ENCODE peak calls at places on chromosomes 6 and 20, in six cellular contexts. E, C, H, N, P and Y are unnamed samples.

GRCh38 chr6:47769951-47770350 is 11.9 kb upstream of the OPN5 start:
- DNase-seq in H (no peak), N (no peak), P (no peak), E (no peak), C (no peak), Y (no peak)

GRCh38 chr6:158460602-158461092 is 99.2 kb upstream of the TMEM181 start:
- DNase-seq in E (no peak), P (no peak), H (no peak), N (peak; percentile 33), C (no peak), Y (no peak)

GRCh38 chr20:7094438-7094997 is 327.0 kb downstream of the BMP2 start:
- DNase-seq in H (no peak), N (peak; percentile 16), C (peak; percentile 21), E (peak; percentile 22), P (no peak), Y (peak; percentile 32)

GRCh38 chr6:166253277-166254229 is 54.6 kb downstream of the PRR18 start:
- DNase-seq in C (no peak), P (no peak), H (no peak), N (no peak), E (peak; percentile 66), Y (no peak)

GRCh38 chr6:136166815-136167214 is 83.3 kb downstream of the MTFR2 start:
- DNase-seq in H (no peak), E (no peak), P (no peak), N (no peak), C (no peak), Y (no peak)

GRCh38 chr6:7770111-7770510 is 44.2 kb downstream of the BMP6 start:
- DNase-seq in C (no peak), E (no peak), N (peak; percentile 9), H (no peak), P (no peak), Y (no peak)

GRCh38 chr6:149065658-149066556 is 251.6 kb upstream of the TAB2 start:
- DNase-seq in P (no peak), N (peak; percentile 58), E (no peak), C (no peak), H (no peak), Y (no peak)

GRCh38 chr20:59721386-59721785 is 117.0 kb downstream of the PHACTR3 start:
- DNase-seq in E (no peak), H (no peak), C (no peak), P (no peak), N (no peak), Y (no peak)

GRCh38 chr20:36676701-36677421 is 30.9 kb upstream of the SLA2 start:
- DNase-seq in N (no peak), E (no peak), P (no peak), C (no peak), H (no peak), Y (no peak)

GRCh38 chr20:51953731-51954340 is 151.5 kb upstream of the SALL4 start:
- DNase-seq in H (no peak), P (no peak), E (no peak), N (no peak), C (no peak), Y (no peak)

GRCh38 chr6:157791461-157791860 is 31.6 kb upstream of the SNX9 start:
- DNase-seq in H (no peak), N (no peak), P (no peak), C (peak; percentile 46), E (no peak), Y (no peak)

GRCh38 chr20:54085425-54085824 is 15.0 kb upstream of the BCAS1 start:
- DNase-seq in E (no peak), H (no peak), C (no peak), N (no peak), P (no peak), Y (no peak)

GRCh38 chr20:46681032-46681854 is 8.0 kb downstream of the TP53RK start:
- DNase-seq in C (peak; percentile 78), P (peak; percentile 67), N (peak; percentile 71), E (peak; percentile 67), H (peak; percentile 38), Y (peak; percentile 71)

GRCh38 chr6:24004062-24004461 is 122.0 kb upstream of the NRSN1 start:
- DNase-seq in P (no peak), N (no peak), E (no peak), H (no peak), C (no peak), Y (no peak)

GRCh38 chr6:33279971-33280511 is 3.1 kb downstream of the B3GALT4 start:
- DNase-seq in P (no peak), H (no peak), N (peak; percentile 54), E (peak; percentile 58), C (no peak), Y (peak; percentile 93)

GRCh38 chr20:625360-625932 is 15.3 kb upstream of the TCF15 start:
- DNase-seq in P (no peak), C (no peak), N (no peak), H (no peak), E (no peak), Y (no peak)

GRCh38 chr20:57384486-57384885 is 6.7 kb upstream of the RBM38 start:
- DNase-seq in P (no peak), E (no peak), H (no peak), N (no peak), C (no peak), Y (no peak)

GRCh38 chr6:89323461-89324098 is 8.5 kb upstream of the GABRR2 start:
- DNase-seq in C (no peak), N (peak; percentile 31), H (no peak), E (no peak), P (no peak), Y (no peak)

DNA sequence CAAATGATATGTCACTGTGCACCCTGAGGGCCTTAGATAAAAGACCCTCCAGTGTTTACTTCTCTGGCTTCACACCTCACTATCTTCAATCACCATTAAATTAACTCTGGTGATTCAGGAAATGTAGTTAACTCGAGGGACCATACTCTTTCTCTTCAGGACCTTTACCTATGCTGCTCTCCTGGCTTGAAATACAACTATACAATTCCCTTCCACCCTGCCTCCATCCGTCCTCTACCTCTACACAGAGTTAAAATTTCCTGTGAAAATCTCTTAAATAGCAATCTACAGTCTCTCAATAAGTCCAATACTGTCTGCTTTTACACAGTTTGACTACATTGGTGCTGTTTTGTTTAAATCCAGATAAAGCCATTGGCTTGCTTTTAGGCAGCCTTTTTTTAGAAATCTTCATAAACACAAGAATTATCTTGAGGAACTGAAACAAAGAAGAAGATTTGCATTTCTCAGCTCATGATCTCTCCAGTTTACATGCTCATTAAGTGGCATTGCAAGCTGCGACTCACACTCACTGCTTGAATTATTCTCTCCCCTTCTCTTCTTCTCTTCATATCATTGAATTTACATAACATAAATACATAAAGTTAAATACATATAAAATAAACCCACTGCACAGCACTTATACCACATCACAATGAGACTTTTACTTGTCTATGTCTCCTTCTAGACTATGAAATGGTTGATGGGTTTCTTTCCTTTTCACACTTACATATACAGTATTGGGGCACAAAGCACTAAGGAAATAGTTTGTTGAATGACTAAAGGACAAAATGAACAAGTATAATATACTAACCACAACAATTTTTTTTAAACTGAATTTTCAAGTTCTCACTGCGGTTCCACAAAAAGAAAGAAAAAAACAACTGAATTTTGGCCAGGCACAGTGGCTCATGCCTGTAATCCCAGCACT is 239.0 kb upstream of the KCNQ5 start:
- DNase-seq in H (no peak), E (no peak), P (no peak), C (no peak), N (no peak), Y (no peak)
- H3K4me3 ChIP-seq in H (no peak overlapping the region), E (no peak overlapping the region), P (no peak overlapping the region), C (no peak overlapping the region), N (no peak overlapping the region), Y (no peak overlapping the region)

DNA sequence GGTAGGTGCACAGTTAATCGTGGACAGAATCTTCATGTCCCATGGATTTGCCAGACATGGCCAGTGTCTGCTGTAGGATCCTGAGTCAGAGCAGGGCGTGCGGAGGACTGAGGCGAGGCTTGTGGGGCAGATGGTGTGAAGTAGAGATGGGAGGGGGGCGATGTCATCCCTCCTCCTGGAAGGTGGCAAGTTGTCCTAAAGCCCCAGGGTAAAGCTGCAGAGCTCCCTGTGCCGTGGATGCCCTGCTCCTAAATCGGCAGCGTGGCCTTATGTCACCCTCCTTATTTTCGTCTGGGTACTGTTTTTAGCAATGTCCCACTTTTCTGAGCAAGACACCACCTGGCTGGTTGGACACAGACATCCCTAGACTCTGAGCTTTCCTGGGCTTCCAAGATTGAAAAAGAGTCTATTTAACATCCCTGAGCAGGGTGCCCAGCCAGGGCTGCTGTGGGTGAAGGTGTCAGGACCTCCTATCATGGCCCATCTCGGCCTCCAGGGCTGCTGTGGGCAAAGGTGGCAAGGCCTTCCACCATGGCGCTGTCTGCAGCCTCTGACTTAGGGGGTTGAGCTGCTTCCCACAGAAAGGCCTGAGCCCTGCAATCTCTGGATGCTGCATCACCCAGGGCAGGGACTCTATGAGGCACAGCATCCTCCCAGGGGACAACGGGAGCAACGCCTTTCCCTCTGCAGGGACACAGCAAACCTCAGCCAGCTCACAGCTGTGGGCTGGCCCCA is 145.4 kb downstream of the TTLL2 start:
- DNase-seq in H (no peak), N (no peak), E (no peak), C (no peak), P (no peak), Y (peak; percentile 37)
- TF ChIP-seq CTCF in H (no peak), N (no peak), E (no peak), C (no peak), P (no peak), Y (no peak)

DNA sequence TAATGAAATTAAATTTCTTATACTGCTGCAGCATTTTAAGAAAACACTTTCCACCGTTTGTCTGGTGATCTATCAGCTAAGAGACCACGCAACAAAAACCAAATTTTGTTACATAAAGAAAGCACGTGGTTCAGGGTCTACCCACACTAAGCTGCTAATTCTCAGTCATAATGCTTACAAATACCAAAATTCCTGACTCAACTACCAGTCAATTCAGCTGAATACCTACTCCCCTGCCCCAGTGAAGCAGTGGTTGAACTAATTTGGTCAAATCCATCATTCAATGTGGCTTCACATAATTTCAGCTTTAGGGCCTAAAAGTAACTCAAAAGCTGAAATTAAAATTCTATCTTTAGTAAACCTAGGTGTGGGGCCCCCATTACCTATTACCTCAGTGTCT is 468.6 kb upstream of the ARID1B start:
- DNase-seq in P (no peak), H (no peak), N (no peak), C (no peak), E (no peak), Y (no peak)
- H3K27ac ChIP-seq in P (no peak overlapping the region), H (no peak overlapping the region), N (no peak overlapping the region), C (no peak overlapping the region), E (no peak overlapping the region), Y (no peak overlapping the region)

GRCh38 chr6:71405416-71405815 is 116.8 kb downstream of the OGFRL1 start:
- DNase-seq in N (no peak), C (no peak), H (no peak), E (no peak), P (no peak), Y (no peak)

GRCh38 chr6:71406871-71407860 is 118.6 kb downstream of the OGFRL1 start:
- DNase-seq in N (no peak), H (no peak), P (no peak), E (no peak), C (no peak), Y (no peak)

GRCh38 chr6:71403422-71404134 is 115.0 kb downstream of the OGFRL1 start:
- DNase-seq in E (no peak), C (no peak), N (peak; percentile 44), H (no peak), P (no peak), Y (no peak)

GRCh38 chr6:71404145-71404966 is 115.7 kb downstream of the OGFRL1 start:
- DNase-seq in P (no peak), E (no peak), N (peak; percentile 88), C (no peak), H (no peak), Y (no peak)

GRCh38 chr6:71404967-71405278 is 116.3 kb downstream of the OGFRL1 start:
- DNase-seq in E (no peak), H (no peak), N (no peak), P (no peak), C (no peak), Y (no peak)
- H3K4me3 ChIP-seq in E (no peak overlapping the region), H (no peak overlapping the region), N (no peak overlapping the region), P (no peak overlapping the region), C (no peak overlapping the region), Y (no peak overlapping the region)